ENCODE peak calls at places on chromosomes 5 and 9, in nine cellular contexts. S is Ammon's horn; I is NCI-H748 treated with DMSO at 0.1 percent for 48 hours; M is effector CD8-positive, alpha-beta T cell; F is EL; G is iPS DF 6.9; T is activated naive CD4-positive, alpha-beta T cell treated with anti-CD3 and anti-CD28 coated beads, Interleukin-2, amount 50 U/mL, for 16 hours; Y is mucosa of gallbladder; P is CD8-positive, alpha-beta memory T cell. N is an unnamed sample.

GRCh38 chr5:14569948-14570691 is 11.5 kb upstream of the OTULINL start:
- DNase-seq in T (no peak), M (no peak), S (no peak), Y (no peak), I (peak; percentile 81), G (no peak), F (no peak), P (no peak), N (no peak)

GRCh38 chr9:128304151-128304970 is 17.9 kb downstream of the TRUB2 start:
- DNase-seq in T (no peak), G (no peak), Y (no peak), F (no peak), P (no peak), S (no peak), M (no peak), I (no peak), N (no peak)

GRCh38 chr5:36722913-36723312 is 116.5 kb downstream of the SLC1A3 start:
- DNase-seq in T (no peak), M (no peak), I (no peak), Y (no peak), F (peak; percentile 26), G (no peak), P (no peak), S (no peak), N (no peak)

GRCh38 chr9:137757613-137758029 is 120.0 kb upstream of the CACNA1B start:
- DNase-seq in M (no peak), P (peak; percentile 38), T (no peak), I (no peak), S (no peak), F (peak; percentile 85), Y (no peak), G (no peak), N (no peak)

GRCh38 chr9:77933019-77933418 is 98.6 kb downstream of the GNAQ start:
- DNase-seq in Y (no peak), T (no peak), F (no peak), G (no peak), M (no peak), P (no peak), I (no peak), S (no peak), N (no peak)

GRCh38 chr9:21414220-21414940 is 5.5 kb downstream of the IFNA8 start:
- DNase-seq in I (no peak), P (no peak), Y (no peak), G (no peak), S (no peak), F (no peak), T (no peak), M (no peak), N (no peak)

GRCh38 chr9:131608469-131609115 is 63.3 kb downstream of the PRRT1B start:
- DNase-seq in F (peak; percentile 95), Y (peak; percentile 86), G (peak; percentile 74), I (no peak), M (no peak), S (peak; percentile 57), P (no peak), T (no peak), N (no peak)

GRCh38 chr9:137305788-137306545 is 3.9 kb upstream of the NRARP start:
- DNase-seq in P (no peak), S (no peak), M (no peak), Y (no peak), F (no peak), G (no peak), I (no peak), T (peak; percentile 10), N (no peak)

GRCh38 chr9:126666155-126666803 is 52.6 kb downstream of the LMX1B start:
- DNase-seq in S (no peak), G (no peak), F (no peak), M (no peak), Y (no peak), P (no peak), T (no peak), I (no peak), N (no peak)

GRCh38 chr9:110578575-110578895 is 1.0 kb downstream of the SVEP1 start:
- DNase-seq in F (no peak), Y (no peak), G (no peak), I (no peak), P (no peak), M (no peak), S (no peak), T (no peak), N (no peak)

GRCh38 chr9:35856206-35856605 is 14.0 kb downstream of the OR13J1 start:
- DNase-seq in T (no peak), P (no peak), S (no peak), Y (no peak), F (no peak), G (no peak), I (no peak), M (no peak), N (no peak)

GRCh38 chr5:57416246-57416996 is 66.2 kb downstream of the ACTBL2 start:
- DNase-seq in P (no peak), Y (no peak), T (no peak), S (peak; percentile 29), M (no peak), I (no peak), G (no peak), F (peak; percentile 40), N (no peak)

GRCh38 chr9:11204521-11204920 is 591.7 kb upstream of the PTPRD start:
- DNase-seq in M (no peak), S (no peak), G (no peak), Y (no peak), P (no peak), F (no peak), I (no peak), T (no peak), N (no peak)

GRCh38 chr5:93724791-93725190 is 16.6 kb downstream of the POU5F2 start:
- DNase-seq in G (no peak), Y (no peak), I (no peak), M (no peak), P (no peak), S (no peak), F (no peak), T (no peak), N (no peak)

GRCh38 chr5:102368392-102368791 is 72.3 kb upstream of the SLCO4C1 start:
- DNase-seq in G (no peak), F (no peak), Y (no peak), T (no peak), P (no peak), I (no peak), S (no peak), M (no peak), N (no peak)

GRCh38 chr5:10301842-10302610 is 5.7 kb downstream of the CMBL start:
- DNase-seq in Y (peak; percentile 94), P (no peak), T (no peak), S (peak; percentile 64), G (no peak), M (no peak), F (no peak), I (peak; percentile 73), N (peak; percentile 2)

GRCh38 chr5:67209141-67209771 is 12.7 kb upstream of the CD180 start:
- DNase-seq in Y (peak; percentile 82), S (peak; percentile 88), I (peak; percentile 84), M (peak; percentile 26), T (peak; percentile 33), P (peak; percentile 64), F (peak; percentile 71), G (peak; percentile 80), N (peak; percentile 45)

GRCh38 chr5:677131-678101 is 15.7 kb downstream of the TPPP start:
- DNase-seq in F (no peak), T (peak; percentile 10), G (no peak), Y (peak; percentile 8), P (no peak), S (no peak), I (no peak), M (no peak), N (no peak)

GRCh38 chr9:71663931-71664459 is 104.3 kb downstream of the CEMIP2 start:
- DNase-seq in T (no peak), M (no peak), P (no peak), G (no peak), S (no peak), F (peak; percentile 61), Y (no peak), I (no peak), N (no peak)

N was measured in amygdala.